ENCODE peak calls at places on chromosome 18, in five cellular contexts. D, X, Z, K and E are unnamed samples.

GRCh38 chr18:24060644-24061043 is 46.1 kb downstream of the TTC39C start:
- DNase-seq in D (no peak), X (no peak), Z (no peak), K (no peak), E (peak; percentile 15)

GRCh38 chr18:72235422-72235821 is 308.7 kb downstream of the CBLN2 start:
- DNase-seq in D (no peak), X (no peak), Z (no peak), K (no peak), E (no peak)

GRCh38 chr18:14089781-14090180 is 42.5 kb downstream of the ZNF519 start:
- DNase-seq in D (no peak), X (peak; percentile 37), Z (no peak), K (peak; percentile 27), E (no peak)

GRCh38 chr18:76894947-76895346 is 72.6 kb downstream of the ZNF236 start:
- DNase-seq in D (no peak), X (no peak), Z (no peak), K (no peak), E (no peak)

GRCh38 chr18:23967321-23968089 is 47.0 kb upstream of the TTC39C start:
- DNase-seq in D (no peak), X (no peak), Z (no peak), K (no peak), E (no peak)

GRCh38 chr18:33833847-33834246 is 255.8 kb downstream of the ASXL3 start:
- DNase-seq in D (no peak), X (no peak), Z (no peak), K (no peak), E (peak; percentile 6)

GRCh38 chr18:23354625-23355024 is 98.5 kb upstream of the RIOK3 start:
- DNase-seq in D (no peak), X (no peak), Z (no peak), K (peak; percentile 24), E (peak; percentile 34)

GRCh38 chr18:25230658-25231326 is 121.2 kb downstream of the ZNF521 start:
- DNase-seq in D (peak; percentile 83), X (no peak), Z (no peak), K (no peak), E (peak; percentile 80)

GRCh38 chr18:52348209-52348608 is 8.2 kb downstream of the DCC start:
- DNase-seq in D (no peak), X (peak; percentile 83), Z (peak; percentile 14), K (no peak), E (no peak)

GRCh38 chr18:49251451-49251850 is 209.0 kb downstream of the DYM start:
- DNase-seq in D (no peak), X (no peak), Z (no peak), K (no peak), E (no peak)

GRCh38 chr18:79574938-79575525 is 104.6 kb upstream of the CTDP1 start:
- DNase-seq in D (peak; percentile 17), X (no peak), Z (no peak), K (no peak), E (no peak)

GRCh38 chr18:11177382-11177781 is 28.0 kb upstream of the PIEZO2 start:
- DNase-seq in D (no peak), X (no peak), Z (no peak), K (no peak), E (no peak)

GRCh38 chr18:25086876-25087275 is 265.1 kb downstream of the ZNF521 start:
- DNase-seq in D (no peak), X (no peak), Z (no peak), K (no peak), E (no peak)

GRCh38 chr18:25279133-25279532 is 72.8 kb downstream of the ZNF521 start:
- DNase-seq in D (no peak), X (no peak), Z (no peak), K (no peak), E (peak; percentile 39)

GRCh38 chr18:22912835-22913234 is 20.3 kb upstream of the RBBP8 start:
- DNase-seq in D (no peak), X (no peak), Z (no peak), K (peak; percentile 15), E (peak; percentile 61)

GRCh38 chr18:47754311-47755101 is 176.0 kb downstream of the SMAD2 start:
- DNase-seq in D (no peak), X (peak; percentile 88), Z (peak; percentile 45), K (peak; percentile 25), E (peak; percentile 14)

GRCh38 chr18:35949903-35950627 is 22.4 kb upstream of the RMP24 start:
- DNase-seq in D (peak; percentile 51), X (peak; percentile 96), Z (peak; percentile 32), K (peak; percentile 23), E (peak; percentile 73)

GRCh38 chr18:48902023-48902855 is 48.5 kb downstream of the SMAD7 start:
- DNase-seq in D (peak; percentile 98), X (no peak), Z (peak; percentile 84), K (peak; percentile 88), E (peak; percentile 97)

GRCh38 chr18:48161911-48162698 is 231.6 kb upstream of the SMAD2 start:
- DNase-seq in D (no peak), X (peak; percentile 55), Z (peak; percentile 60), K (no peak), E (no peak)

GRCh38 chr18:433960-434359 is 66.5 kb downstream of the COLEC12 start:
- DNase-seq in D (no peak), X (no peak), Z (no peak), K (no peak), E (no peak)

GRCh38 chr18:53909668-53910067 is 314.8 kb downstream of the MBD2 start:
- DNase-seq in D (no peak), X (peak; percentile 85), Z (peak; percentile 21), K (no peak), E (peak; percentile 66)

GRCh38 chr18:63365909-63366269 is 1.1 kb downstream of the KDSR start:
- DNase-seq in D (peak; percentile 27), X (peak; percentile 36), Z (no peak), K (no peak), E (no peak)

GRCh38 chr18:63367241-63367953 is 391 bp upstream of the KDSR start:
- DNase-seq in D (peak; percentile 96), X (peak; percentile 96), Z (peak; percentile 92), K (peak; percentile 94), E (peak; percentile 99)

GRCh38 chr18:63366991-63367240 is at the start of gene KDSR:
- DNase-seq in D (no peak), X (no peak), Z (no peak), K (no peak), E (no peak)

GRCh38 chr18:63366270-63366990 is 576 bp downstream of the KDSR start:
- DNase-seq in D (peak; percentile 55), X (peak; percentile 73), Z (peak; percentile 16), K (peak; percentile 43), E (peak; percentile 75)

GRCh38 chr18:63368611-63369010 is 1.6 kb upstream of the KDSR start:
- DNase-seq in D (no peak), X (no peak), Z (no peak), K (no peak), E (peak; percentile 44)
- H3K4me3 ChIP-seq in D (peak overlapping the region; percentile 100), X (peak overlapping the region; percentile 77), Z (no peak overlapping the region), K (peak overlapping the region; percentile 99), E (no peak overlapping the region)

DNA sequence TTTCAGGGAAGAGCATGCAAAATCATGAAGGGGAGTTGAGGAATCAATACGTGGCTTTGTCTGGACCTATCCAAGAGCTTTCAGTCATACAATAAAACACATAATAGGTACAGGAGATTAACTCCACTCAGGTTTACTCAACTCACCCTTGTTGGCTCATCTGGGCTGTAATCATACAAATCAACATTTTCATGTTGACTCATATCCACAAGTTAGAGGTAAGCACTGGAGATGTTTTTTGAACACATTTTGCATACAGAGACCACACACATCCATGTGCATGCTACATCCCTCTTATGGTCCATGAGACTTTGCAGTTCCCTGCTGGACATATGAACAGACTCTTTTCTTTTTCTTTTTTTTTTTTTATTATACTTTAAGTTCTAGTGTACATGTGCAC is 336.9 kb upstream of the PIK3C3 start:
- DNase-seq in D (no peak), X (no peak), Z (no peak), K (no peak), E (no peak)
- H3K4me3 ChIP-seq in D (no peak overlapping the region), X (no peak overlapping the region), Z (no peak overlapping the region), K (no peak overlapping the region), E (no peak overlapping the region)

GRCh38 chr18:27838230-27838629 is 338.7 kb downstream of the CDH2 start:
- DNase-seq in D (no peak), X (no peak), Z (no peak), K (no peak), E (peak; percentile 42)

GRCh38 chr18:27844416-27844792 is 332.5 kb downstream of the CDH2 start:
- DNase-seq in D (no peak), X (no peak), Z (no peak), K (no peak), E (peak; percentile 19)

GRCh38 chr18:27843783-27844415 is 333.0 kb downstream of the CDH2 start:
- DNase-seq in D (no peak), X (no peak), Z (no peak), K (no peak), E (peak; percentile 37)

DNA sequence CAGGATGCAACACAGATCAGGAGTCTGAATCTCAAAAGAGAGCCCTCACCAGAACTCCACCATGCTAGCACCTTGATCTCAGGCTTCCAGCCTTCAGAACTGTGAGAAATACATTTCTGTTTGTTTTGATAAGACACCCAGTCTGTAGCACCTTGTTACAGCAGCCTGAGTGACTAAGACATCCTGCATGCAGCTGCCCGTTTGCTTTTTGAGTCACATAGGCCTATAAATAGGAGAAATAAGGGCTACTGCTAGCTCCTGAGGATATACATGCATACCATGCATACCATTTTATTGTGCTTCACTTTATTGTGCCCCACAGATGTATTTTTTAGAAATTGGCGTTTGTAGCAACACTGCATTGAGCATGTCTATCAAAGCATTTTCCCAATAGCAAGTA is 337.8 kb downstream of the CDH2 start:
- DNase-seq in D (no peak), X (no peak), Z (no peak), K (no peak), E (peak; percentile 58)
- H3K4me3 ChIP-seq in D (no peak overlapping the region), X (no peak overlapping the region), Z (no peak overlapping the region), K (no peak overlapping the region), E (no peak overlapping the region)

GRCh38 chr18:12406376-12407111 is 1.2 kb upstream of the PRELID3A start:
- DNase-seq in D (no peak), X (no peak), Z (no peak), K (no peak), E (no peak)

GRCh38 chr18:12410121-12410520 is 2.4 kb downstream of the PRELID3A start:
- DNase-seq in D (no peak), X (no peak), Z (no peak), K (no peak), E (no peak)

GRCh38 chr18:12409466-12409865 is 1.7 kb downstream of the PRELID3A start:
- DNase-seq in D (no peak), X (no peak), Z (no peak), K (no peak), E (peak; percentile 22)

GRCh38 chr18:12411456-12411855 is 3.7 kb downstream of the PRELID3A start:
- DNase-seq in D (no peak), X (no peak), Z (no peak), K (no peak), E (no peak)

DNA sequence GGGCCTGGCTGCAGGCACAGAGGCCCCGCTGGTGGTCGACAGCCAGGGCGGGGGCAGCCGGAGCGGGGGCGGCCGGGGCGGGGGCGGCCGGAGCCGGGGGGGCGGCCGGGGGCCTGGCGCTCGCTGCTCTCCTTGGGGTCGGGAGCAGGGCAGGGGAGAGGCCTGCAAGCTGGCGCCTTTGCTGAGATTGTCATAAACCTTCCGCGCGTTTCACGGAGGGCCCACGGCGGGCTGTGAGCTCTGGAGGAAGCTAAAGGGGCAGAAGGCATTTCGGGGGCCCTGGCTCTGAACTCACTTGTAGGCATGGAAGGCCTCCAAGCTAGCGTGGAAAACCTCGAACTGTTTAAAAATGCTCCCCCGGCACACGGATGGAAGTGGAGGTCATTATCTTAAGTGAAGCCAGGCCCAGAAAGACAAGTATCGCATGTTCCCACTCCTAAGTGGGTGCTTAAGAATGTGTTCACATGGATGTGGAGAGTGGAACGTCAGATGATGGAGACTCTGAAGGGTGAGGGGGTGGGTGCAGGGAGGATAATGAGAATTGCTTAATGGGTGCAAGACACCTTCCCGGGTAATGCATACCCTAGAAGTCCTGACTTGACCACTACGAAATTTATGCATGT is 629 bp downstream of the PRELID3A start:
- DNase-seq in D (no peak), X (no peak), Z (no peak), K (no peak), E (peak; percentile 42)
- H3K4me3 ChIP-seq in D (peak overlapping the region; percentile 60), X (peak overlapping the region; percentile 72), Z (peak overlapping the region; percentile 74), K (peak overlapping the region; percentile 90), E (peak overlapping the region; percentile 60)